ENCODE peak calls at places on chromosomes 11 and 22, in four cellular contexts. O, P, H and C are unnamed samples.
A peak's percentile ranks its signal among the peaks of the same experiment; 100 is the strongest.

GRCh38 chr11:100831929-100832480 is 144.9 kb downstream of the ARHGAP42 start:
- DNase-seq in H (no peak), O (no peak), P (no peak), C (no peak)

GRCh38 chr11:68354181-68354872 is 41.9 kb downstream of the LRP5 start:
- DNase-seq in O (peak; percentile 80), P (peak; percentile 90), H (no peak), C (peak; percentile 96)

GRCh38 chr11:12330491-12331231 is 46.7 kb upstream of the PARVA start:
- DNase-seq in O (no peak), H (no peak), P (no peak), C (no peak)

GRCh38 chr11:126645206-126645605 is 289.7 kb downstream of the ST3GAL4 start:
- DNase-seq in H (no peak), O (no peak), P (no peak), C (no peak)

GRCh38 chr11:103897156-103897555 is 139.3 kb upstream of the DDI1 start:
- DNase-seq in P (no peak), O (no peak), H (no peak), C (no peak)

GRCh38 chr11:119608201-119608600 is 120.8 kb downstream of the NECTIN1 start:
- DNase-seq in O (no peak), H (no peak), P (no peak), C (no peak)

GRCh38 chr11:12725047-12725862 is 51.0 kb downstream of the TEAD1 start:
- DNase-seq in P (no peak), O (no peak), H (no peak), C (no peak)

GRCh38 chr22:41574847-41575381 is 14.1 kb downstream of the CSDC2 start:
- DNase-seq in H (no peak), O (no peak), P (peak; percentile 81), C (no peak)

GRCh38 chr11:3412837-3413236 is 33.9 kb upstream of the ZNF195 start:
- DNase-seq in O (no peak), P (no peak), H (no peak), C (no peak)

GRCh38 chr22:17422736-17423343 is 53.6 kb downstream of the CECR2 start:
- DNase-seq in H (no peak), P (no peak), O (no peak), C (no peak)

GRCh38 chr11:44589301-44589700 is 23.8 kb downstream of the CD82 start:
- DNase-seq in P (no peak), O (no peak), H (no peak), C (no peak)

GRCh38 chr11:64357904-64358535 is 942 bp upstream of the RPS6KA4 start:
- DNase-seq in P (no peak), O (no peak), H (no peak), C (peak; percentile 74)

DNA sequence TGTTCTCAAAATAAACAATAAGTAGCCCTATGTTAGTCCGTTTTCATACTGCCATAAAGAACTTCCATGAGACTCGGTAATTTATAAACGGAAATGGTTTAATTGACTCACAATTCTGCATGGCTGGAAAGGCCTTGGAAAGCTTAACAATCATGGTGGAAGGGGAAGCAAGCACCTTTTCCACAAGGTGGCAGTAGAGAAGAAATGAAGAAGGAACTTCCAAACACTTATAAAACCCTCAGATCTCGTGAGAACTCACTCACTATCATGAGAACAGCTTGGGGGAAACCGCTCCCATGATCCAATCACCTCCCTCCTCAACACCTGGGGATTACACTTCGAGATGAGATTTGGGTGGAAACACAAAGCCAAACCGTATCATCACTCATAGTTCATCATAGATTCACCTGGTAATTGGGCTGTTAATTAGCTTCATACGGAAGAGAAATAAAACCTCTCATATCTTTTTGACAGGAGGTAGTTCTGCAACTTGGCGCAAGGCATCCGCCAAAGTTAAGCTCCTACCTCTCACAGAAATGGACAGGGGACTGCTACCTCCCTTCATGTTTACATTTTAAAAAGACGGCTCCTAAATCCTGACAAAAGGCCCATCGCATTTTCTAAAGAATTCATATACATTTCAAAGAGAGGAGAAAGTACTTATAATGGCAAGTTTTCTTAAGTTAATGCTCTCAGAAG is 49.0 kb downstream of the MUC15 start:
- DNase-seq in O (no peak), P (no peak), H (no peak), C (no peak)
- H3K4me3 ChIP-seq in O (no peak overlapping the region), P (no peak overlapping the region), H (no peak overlapping the region), C (no peak overlapping the region)

GRCh38 chr11:121889168-121889567 is 226.8 kb downstream of the BLID start:
- DNase-seq in O (no peak), H (no peak), P (no peak), C (no peak)
- H3K4me3 ChIP-seq in O (no peak overlapping the region), H (no peak overlapping the region), P (no peak overlapping the region), C (no peak overlapping the region)

GRCh38 chr11:40292636-40293585 is 1166.5 kb downstream of the LRRC4C start:
- DNase-seq in O (no peak), P (peak; percentile 14), H (no peak), C (no peak)
- H3K4me3 ChIP-seq in O (no peak overlapping the region), P (peak overlapping the region; percentile 34), H (no peak overlapping the region), C (peak overlapping the region; percentile 68)

DNA sequence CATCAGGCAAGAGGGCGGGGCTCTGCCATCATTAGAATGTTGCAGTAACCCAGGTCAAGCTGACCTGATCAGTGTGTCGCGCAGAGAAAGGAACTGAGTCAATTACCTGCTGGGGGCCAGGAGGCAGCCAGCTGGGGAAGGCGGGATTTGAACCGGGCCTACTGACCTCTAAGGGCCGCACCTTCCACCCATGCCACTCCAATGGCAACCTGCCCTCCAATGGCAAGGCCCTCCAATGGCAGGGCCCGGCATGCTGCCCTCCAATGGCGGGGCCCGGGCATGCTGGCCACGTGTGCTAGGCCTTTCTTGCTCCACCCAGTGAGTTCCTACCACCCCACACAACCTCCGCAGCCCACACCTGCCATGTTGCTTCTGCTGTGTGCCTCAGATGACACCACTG is 407.6 kb downstream of the CTTN start:
- DNase-seq in P (no peak), H (no peak), O (no peak), C (no peak)
- H3K4me3 ChIP-seq in P (no peak overlapping the region), H (no peak overlapping the region), O (no peak overlapping the region), C (no peak overlapping the region)

DNA sequence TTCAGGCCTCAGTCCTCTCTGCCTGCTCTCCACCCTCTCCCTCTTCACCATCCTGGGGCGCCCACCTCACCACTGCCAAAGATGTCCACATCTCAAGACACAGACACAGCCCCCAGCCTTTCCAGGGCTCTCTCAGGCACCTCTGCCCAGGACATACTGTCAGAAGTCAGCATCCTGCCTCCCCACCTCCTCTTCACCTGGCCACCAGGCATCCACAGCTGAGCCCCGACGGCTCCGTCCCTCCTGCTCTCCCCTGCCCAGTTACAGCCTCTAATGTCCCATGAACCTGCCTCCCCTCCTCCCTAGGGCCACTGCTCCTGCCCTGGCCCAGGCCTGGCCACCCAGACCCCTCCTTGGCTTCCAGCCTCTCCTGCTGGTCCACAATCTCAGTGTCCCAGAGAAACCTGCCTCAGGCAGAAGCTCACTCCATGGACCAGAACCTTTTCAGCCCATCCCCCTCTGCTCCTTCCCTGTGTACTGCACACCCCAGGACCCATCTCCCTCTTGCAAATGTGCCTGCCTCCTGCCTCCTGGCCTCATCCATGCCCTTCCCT is 3.2 kb downstream of the LTBP3 start:
- DNase-seq in P (no peak), H (no peak), O (no peak), C (no peak)
- H3K4me3 ChIP-seq in P (no peak overlapping the region), H (no peak overlapping the region), O (peak overlapping the region; percentile 68), C (no peak overlapping the region)

GRCh38 chr11:2385156-2386151 is 8.3 kb downstream of the CD81 start:
- DNase-seq in P (peak; percentile 23), H (no peak), O (no peak), C (no peak)
- H3K4me3 ChIP-seq in P (no peak overlapping the region), H (no peak overlapping the region), O (no peak overlapping the region), C (no peak overlapping the region)

GRCh38 chr11:82732734-82733443 is 775 bp downstream of the FAM181B start:
- DNase-seq in H (no peak), P (no peak), O (no peak), C (no peak)
- H3K4me3 ChIP-seq in H (no peak overlapping the region), P (peak overlapping the region; percentile 64), O (no peak overlapping the region), C (peak overlapping the region; percentile 73)